ENCODE peak calls at places on chromosomes 13 and 19, in seven cellular contexts. Z is NCI-H526 treated with DMSO at 0.1 percent for 48 hours; S is GM23338; T is stimulated activated CD4-positive, alpha-beta T cell treated with anti-CD3 and anti-CD28 coated beads, Interleukin-2, amount 100 ng/mL, for 48 hours; J is T-helper 17 cell; I is type B pancreatic cell; C is aorta. N is an unnamed sample.

GRCh38 chr19:14318873-14319272 is 62.4 kb upstream of the ADGRE5 start:
- DNase-seq in I (no peak), J (no peak), Z (no peak), C (no peak), T (no peak), S (peak), N (no peak)

GRCh38 chr19:596263-596655 is 6.6 kb downstream of the HCN2 start:
- DNase-seq in C (no peak), Z (no peak), J (no peak), T (no peak), S (no peak), I (no peak), N (no peak)

GRCh38 chr19:35043906-35044305 is 2.4 kb downstream of the HPN start:
- DNase-seq in C (no peak), S (no peak), I (no peak), J (no peak), Z (no peak), T (no peak), N (no peak)

GRCh38 chr19:32674153-32674958 is 624 bp downstream of the ANKRD27 start:
- DNase-seq in S (no peak), Z (no peak), J (no peak), T (no peak), I (no peak), C (no peak), N (no peak)

GRCh38 chr19:33193269-33193863 is 764 bp upstream of the LRP3 start:
- DNase-seq in T (no peak), I (no peak), J (no peak), C (peak), S (no peak), Z (no peak), N (no peak)

GRCh38 chr19:17309962-17310461 is 649 bp downstream of the DDA1 start:
- DNase-seq in Z (no peak), J (no peak), C (no peak), S (no peak), T (no peak), I (no peak), N (no peak)

GRCh38 chr19:29483641-29483920 is 42.2 kb upstream of the VSTM2B start:
- DNase-seq in S (no peak), Z (no peak), T (no peak), C (peak), J (no peak), I (no peak), N (no peak)

GRCh38 chr19:15400521-15401396 is 18.0 kb downstream of the AKAP8L start:
- DNase-seq in C (no peak), J (no peak), I (no peak), Z (no peak), S (no peak), T (no peak), N (no peak)

GRCh38 chr13:105997436-105998232 is 537.8 kb downstream of the EFNB2 start:
- DNase-seq in C (no peak), I (no peak), S (no peak), J (no peak), Z (no peak), T (no peak), N (no peak)

GRCh38 chr19:14556662-14557188 is 15.1 kb downstream of the NDUFB7 start:
- DNase-seq in I (no peak), Z (peak), J (peak), C (peak), S (peak), T (peak), N (peak)

GRCh38 chr19:35828694-35829301 is 16.2 kb upstream of the PRODH2 start:
- DNase-seq in I (peak), Z (no peak), C (peak), S (peak), J (no peak), T (peak), N (peak)

N was measured in HepG2.